ENCODE peak calls at places on chromosome 17, in nine cellular contexts. L is psoas muscle, F is upper lobe of left lung, O is upper lobe of right lung, R is HepG2, M is left lung, U is lung, E is IMR-90, Y is lower lobe of right lung. P is an unnamed sample.

GRCh38 chr17:54992797-54993639 is 24.5 kb downstream of the STXBP4 start:
- ATAC-seq in U (peak; percentile 79), M (peak; percentile 90), R (peak; percentile 86), F (no peak), O (peak; percentile 84), Y (peak; percentile 70), L (peak; percentile 46), E (peak; percentile 75), P (no peak)

GRCh38 chr17:71472809-71473789 is 647.7 kb upstream of the SOX9 start:
- ATAC-seq in O (peak; percentile 85), U (no peak), L (peak; percentile 64), F (no peak), E (peak; percentile 95), M (peak; percentile 87), R (peak; percentile 93), Y (peak; percentile 79), P (no peak)

GRCh38 chr17:13557077-13557476 is 44.7 kb downstream of the HS3ST3A1 start:
- ATAC-seq in F (no peak), E (peak; percentile 84), R (no peak), L (no peak), U (no peak), Y (no peak), M (no peak), O (no peak), P (no peak)

GRCh38 chr17:18280239-18280638 is 19.8 kb downstream of the MIEF2 start:
- ATAC-seq in F (peak; percentile 86), R (no peak), U (peak; percentile 69), Y (peak; percentile 89), O (peak; percentile 94), L (no peak), E (no peak), M (peak; percentile 94), P (no peak)

GRCh38 chr17:77679589-77679988 is 278.9 kb upstream of the TNRC6C start:
- ATAC-seq in L (peak; percentile 46), E (no peak), F (no peak), R (no peak), Y (no peak), O (no peak), M (no peak), U (no peak), P (no peak)

GRCh38 chr17:67633751-67634191 is 84.0 kb upstream of the NOL11 start:
- ATAC-seq in E (no peak), O (no peak), F (no peak), M (no peak), L (no peak), U (no peak), Y (no peak), R (no peak), P (peak; percentile 51)

GRCh38 chr17:66172706-66173223 is 19.2 kb downstream of the CEP112 start:
- ATAC-seq in M (peak; percentile 92), U (no peak), F (no peak), E (no peak), O (peak; percentile 74), R (no peak), Y (peak; percentile 79), L (no peak), P (no peak)

GRCh38 chr17:10149573-10150399 is 48.6 kb downstream of the GAS7 start:
- ATAC-seq in M (peak; percentile 60), F (no peak), R (no peak), O (peak; percentile 71), L (no peak), E (peak; percentile 79), U (peak; percentile 49), Y (peak; percentile 78), P (peak; percentile 55)

GRCh38 chr17:56715613-56716357 is 117.9 kb downstream of the C17orf67 start:
- ATAC-seq in M (peak; percentile 99), O (peak; percentile 96), E (peak; percentile 98), L (peak; percentile 89), R (peak; percentile 97), U (peak; percentile 75), Y (peak; percentile 93), F (peak; percentile 86), P (peak; percentile 81)

GRCh38 chr17:35028531-35029262 is 34.8 kb downstream of the RFFL start:
- ATAC-seq in M (no peak), U (no peak), R (no peak), E (no peak), Y (peak; percentile 42), F (no peak), L (no peak), O (peak; percentile 20), P (no peak)

GRCh38 chr17:38444151-38444550 is 15.9 kb downstream of the ARHGAP23 start:
- ATAC-seq in L (peak; percentile 86), M (peak; percentile 91), Y (peak; percentile 84), O (peak; percentile 86), U (peak; percentile 70), R (peak; percentile 95), F (peak; percentile 75), E (peak; percentile 88), P (peak; percentile 66)

GRCh38 chr17:78375401-78376079 is 2.9 kb upstream of the PGS1 start:
- ATAC-seq in R (peak; percentile 23), U (peak; percentile 65), E (peak; percentile 69), L (peak; percentile 31), M (peak; percentile 60), O (peak; percentile 69), F (peak; percentile 68), Y (peak; percentile 47), P (peak; percentile 77)

GRCh38 chr17:17994271-17994670 is 21.6 kb downstream of the DRC3 start:
- ATAC-seq in R (peak; percentile 89), U (no peak), O (peak; percentile 33), F (no peak), E (peak; percentile 50), M (no peak), Y (no peak), L (peak; percentile 29), P (no peak)

GRCh38 chr17:3639981-3640596 is 3.5 kb downstream of the CTNS start:
- ATAC-seq in M (no peak), F (no peak), U (no peak), L (peak; percentile 56), Y (no peak), R (no peak), E (no peak), O (no peak), P (no peak)

GRCh38 chr17:21275047-21275578 is 9.4 kb upstream of the MAP2K3 start:
- ATAC-seq in Y (no peak), U (no peak), L (peak; percentile 57), R (peak; percentile 25), O (no peak), M (no peak), F (no peak), E (no peak), P (no peak)

GRCh38 chr17:12574525-12574924 is 91.2 kb upstream of the MYOCD start:
- ATAC-seq in F (no peak), M (no peak), O (no peak), R (no peak), Y (no peak), L (no peak), E (no peak), U (no peak), P (no peak)

GRCh38 chr17:44549736-44550135 is 7.5 kb upstream of the FZD2 start:
- ATAC-seq in O (no peak), R (peak; percentile 21), U (no peak), Y (no peak), F (no peak), E (no peak), M (no peak), L (no peak), P (no peak)
- H3K27me3 ChIP-seq in O (no peaks in the 10 kb centered on the region), R (peaks cover 22% of the 10 kb centered on the region), U (no peaks in the 10 kb centered on the region), Y (no peaks in the 10 kb centered on the region), F (no peaks in the 10 kb centered on the region), E (no peaks in the 10 kb centered on the region), M (no peaks in the 10 kb centered on the region), L (peaks cover 1% of the 10 kb centered on the region), P (peaks cover 29% of the 10 kb centered on the region)

DNA sequence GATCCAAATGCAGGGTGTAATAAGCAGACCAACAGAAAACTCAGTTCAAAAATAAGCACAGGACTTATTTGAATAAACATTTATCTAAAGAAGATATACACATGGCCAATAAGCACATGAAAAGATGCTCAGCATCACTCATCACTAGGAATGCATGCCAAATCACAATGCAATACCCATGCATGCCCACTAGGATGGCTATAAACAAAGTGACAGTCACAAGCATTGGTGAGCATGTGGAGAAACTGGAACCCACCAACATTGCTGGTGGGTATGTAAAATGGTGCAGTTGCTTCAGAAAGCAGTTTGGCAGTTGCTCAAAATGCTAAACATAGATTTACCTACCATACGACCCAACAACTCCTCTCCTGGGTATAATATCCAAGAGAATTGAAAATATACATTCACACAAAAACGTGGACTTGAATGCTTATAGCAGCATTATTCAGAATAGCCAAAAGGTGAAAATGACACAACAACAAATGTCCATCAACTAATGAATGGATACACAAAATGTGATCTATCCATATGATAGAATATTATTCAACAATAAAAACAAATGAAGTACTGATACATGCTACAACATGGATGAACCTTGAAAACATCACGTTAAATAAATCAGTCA is 20.1 kb downstream of the UBE2O start:
- ATAC-seq in O (no peak), F (no peak), L (no peak), E (peak; percentile 92), Y (no peak), U (no peak), R (peak; percentile 81), M (no peak), P (no peak)
- TF ChIP-seq CTCF in O (peak; percentile 32), F (no peak), L (peak; percentile 45), E (peak; percentile 46), Y (peak; percentile 25), U (no peak), R (peak; percentile 15), M (peak; percentile 37), P (peak; percentile 8)

GRCh38 chr17:73191443-73192218 is 1.2 kb upstream of the COG1 start:
- ATAC-seq in M (peak; percentile 70), U (no peak), F (peak; percentile 71), E (peak; percentile 9), O (peak; percentile 54), R (peak; percentile 4), L (no peak), Y (peak; percentile 70), P (no peak)
- H3K27me3 ChIP-seq in M (no peaks in the 10 kb centered on the region), U (no peaks in the 10 kb centered on the region), F (no peaks in the 10 kb centered on the region), E (no peaks in the 10 kb centered on the region), O (no peaks in the 10 kb centered on the region), R (no peaks in the 10 kb centered on the region), L (no peaks in the 10 kb centered on the region), Y (no peaks in the 10 kb centered on the region), P (no peaks in the 10 kb centered on the region)

GRCh38 chr17:79974786-79975497 is 60.7 kb downstream of the TBC1D16 start:
- ATAC-seq in R (no peak), M (no peak), L (no peak), E (no peak), F (no peak), Y (peak; percentile 43), O (no peak), U (no peak), P (no peak)
- TF ChIP-seq CTCF in R (peak; percentile 65), M (no peak), L (peak; percentile 10), E (no peak), F (no peak), Y (no peak), O (peak; percentile 9), U (no peak), P (no peak)

GRCh38 chr17:46818929-46819859 is 702 bp upstream of the WNT3 start:
- ATAC-seq in E (peak; percentile 18), O (no peak), R (peak; percentile 34), U (no peak), Y (peak; percentile 18), L (peak; percentile 23), M (peak; percentile 19), F (no peak), P (no peak)
- H3K27me3 ChIP-seq in E (peaks cover 92% of the 10 kb centered on the region), O (peaks cover 83% of the 10 kb centered on the region), R (peaks cover 68% of the 10 kb centered on the region), U (peaks cover 8% of the 10 kb centered on the region), Y (peaks cover 88% of the 10 kb centered on the region), L (peaks cover 50% of the 10 kb centered on the region), M (peaks cover 62% of the 10 kb centered on the region), F (peaks cover 22% of the 10 kb centered on the region), P (peaks cover 98% of the 10 kb centered on the region)

GRCh38 chr17:73092518-73093135 is at the start of gene SLC39A11:
- ATAC-seq in O (peak; percentile 98), L (peak; percentile 99), Y (peak; percentile 99), M (peak; percentile 99), R (peak; percentile 87), F (peak; percentile 97), E (peak; percentile 98), U (peak; percentile 98), P (peak; percentile 97)
- TF ChIP-seq CTCF in O (no peak), L (no peak), Y (no peak), M (no peak), R (peak; percentile 10), F (no peak), E (no peak), U (no peak), P (no peak)

P was measured in gastroesophageal sphincter.